ENCODE peak calls at places on chromosomes 13 and 19, in ten cellular contexts. M, O, T, N, X, S, Y, L, P and I are unnamed samples.
A peak's percentile ranks its signal among the peaks of the same experiment; 100 is the strongest.

GRCh38 chr19:7910321-7911161 is 4.1 kb upstream of the TGFBR3L start:
- DNase-seq in P (no peak), O (no peak), Y (no peak), X (no peak), M (no peak), N (no peak), L (no peak), S (peak; percentile 44), T (no peak), I (no peak)

GRCh38 chr13:99087954-99088491 is 110.2 kb upstream of the DOCK9 start:
- DNase-seq in O (peak; percentile 17), S (no peak), T (peak; percentile 39), P (peak; percentile 66), L (no peak), Y (no peak), X (peak; percentile 54), N (peak; percentile 19), M (no peak), I (no peak)

GRCh38 chr13:19860884-19861655 is 2.4 kb downstream of the ZMYM5 start:
- DNase-seq in Y (peak; percentile 62), S (peak; percentile 49), P (peak; percentile 50), O (no peak), N (no peak), M (no peak), X (no peak), L (no peak), T (peak; percentile 6), I (no peak)

GRCh38 chr19:7928741-7929701 is 3.1 kb upstream of the CTXN1 start:
- DNase-seq in Y (peak; percentile 91), X (peak; percentile 79), N (no peak), P (peak; percentile 92), L (no peak), M (peak; percentile 78), O (peak; percentile 62), S (peak; percentile 82), T (peak; percentile 85), I (peak; percentile 89)

GRCh38 chr13:21297452-21297851 is 121.0 kb downstream of the MRPL57 start:
- DNase-seq in T (no peak), O (no peak), Y (peak; percentile 14), N (no peak), P (peak; percentile 46), S (no peak), M (no peak), L (no peak), X (no peak), I (no peak)

GRCh38 chr19:412356-413355 is 3.7 kb upstream of the C2CD4C start:
- DNase-seq in S (peak; percentile 24), X (peak; percentile 70), N (no peak), M (no peak), T (no peak), P (peak; percentile 85), L (no peak), O (peak; percentile 4), Y (peak; percentile 69), I (no peak)

GRCh38 chr13:94139393-94139995 is 340.0 kb downstream of the DCT start:
- DNase-seq in X (no peak), P (no peak), Y (peak; percentile 74), M (no peak), T (no peak), N (no peak), S (no peak), L (no peak), O (no peak), I (no peak)

GRCh38 chr19:35449347-35450043 is 1.4 kb downstream of the FFAR2 start:
- DNase-seq in S (no peak), X (no peak), L (peak; percentile 61), T (no peak), P (no peak), Y (no peak), M (no peak), O (peak; percentile 26), N (no peak), I (no peak)

DNA sequence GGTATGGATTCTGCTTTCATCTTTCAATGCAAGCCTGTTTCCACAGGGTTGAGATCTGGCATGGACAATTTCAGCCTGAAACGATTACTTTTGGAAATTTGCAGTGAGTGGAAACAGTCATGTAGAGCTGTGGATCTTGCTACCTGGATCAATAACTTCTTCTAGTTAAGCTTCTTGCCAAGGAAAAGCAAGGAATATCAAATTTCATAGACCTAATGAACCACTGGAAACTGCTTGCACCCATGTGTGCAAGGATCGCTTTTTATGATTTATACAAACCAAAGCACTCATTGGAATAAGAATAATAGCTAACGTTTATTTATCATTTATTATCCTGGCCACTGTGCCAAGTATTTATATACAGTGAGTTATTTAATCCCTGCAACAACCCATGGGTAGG is 392.8 kb downstream of the KCNRG start:
- DNase-seq in O (no peak), T (no peak), S (no peak), P (no peak), N (no peak), M (no peak), L (no peak), Y (no peak), X (no peak), I (no peak)
- H3K27ac ChIP-seq in O (no peak overlapping the region), T (no peak overlapping the region), S (no peak overlapping the region), P (no peak overlapping the region), N (no peak overlapping the region), M (no peak overlapping the region), L (no peak overlapping the region), Y (no peak overlapping the region), X (no peak overlapping the region), I (no peak overlapping the region)

GRCh38 chr13:79384022-79384610 is 21.9 kb downstream of the RBM26 start:
- DNase-seq in N (peak; percentile 28), P (no peak), O (no peak), M (no peak), Y (no peak), T (no peak), X (no peak), S (no peak), L (no peak), I (no peak)

GRCh38 chr13:79389031-79389430 is 17.0 kb downstream of the RBM26 start:
- DNase-seq in P (no peak), S (no peak), N (no peak), Y (no peak), M (no peak), T (no peak), O (no peak), L (no peak), X (no peak), I (no peak)

GRCh38 chr13:79386125-79386822 is 19.8 kb downstream of the RBM26 start:
- DNase-seq in M (no peak), O (no peak), L (no peak), T (peak; percentile 25), S (no peak), P (no peak), N (no peak), X (no peak), Y (no peak), I (no peak)

GRCh38 chr13:79385694-79386093 is 20.4 kb downstream of the RBM26 start:
- DNase-seq in L (no peak), N (no peak), X (no peak), T (no peak), Y (no peak), S (no peak), M (no peak), P (no peak), O (no peak), I (no peak)

GRCh38 chr13:79387853-79388252 is 18.2 kb downstream of the RBM26 start:
- DNase-seq in O (no peak), P (no peak), N (no peak), X (no peak), S (no peak), L (no peak), Y (peak; percentile 60), T (no peak), M (no peak), I (no peak)
- H3K4me1 ChIP-seq in O (peaks cover 11% of the 10 kb centered on the region), P (peaks cover 6% of the 10 kb centered on the region), N (peaks cover 60% of the 10 kb centered on the region), X (no peaks in the 10 kb centered on the region), S (no peaks in the 10 kb centered on the region), L (peaks cover 3% of the 10 kb centered on the region), Y (peaks cover 5% of the 10 kb centered on the region), T (peaks cover 56% of the 10 kb centered on the region), M (no peaks in the 10 kb centered on the region), I (peaks cover 67% of the 10 kb centered on the region)

GRCh38 chr19:48529156-48529555 is 17.5 kb upstream of the LMTK3 start:
- DNase-seq in P (peak; percentile 55), S (no peak), X (no peak), L (no peak), T (no peak), N (no peak), Y (peak; percentile 49), O (no peak), M (no peak), I (no peak)

GRCh38 chr19:48533770-48534169 is 18.2 kb upstream of the SULT2B1 start:
- DNase-seq in N (no peak), L (no peak), S (no peak), Y (no peak), M (no peak), O (no peak), T (no peak), X (no peak), P (no peak), I (no peak)

GRCh38 chr19:48530044-48530720 is 18.5 kb upstream of the LMTK3 start:
- DNase-seq in M (no peak), N (no peak), T (no peak), O (no peak), Y (no peak), L (no peak), S (no peak), P (no peak), X (no peak), I (no peak)

GRCh38 chr19:48530770-48531169 is 19.1 kb upstream of the LMTK3 start:
- DNase-seq in S (no peak), P (no peak), M (no peak), L (peak; percentile 58), N (no peak), Y (no peak), O (no peak), X (no peak), T (no peak), I (no peak)
- H3K27ac ChIP-seq in S (no peak overlapping the region), P (no peak overlapping the region), M (no peak overlapping the region), L (no peak overlapping the region), N (no peak overlapping the region), Y (no peak overlapping the region), O (no peak overlapping the region), X (no peak overlapping the region), T (no peak overlapping the region), I (no peak overlapping the region)

GRCh38 chr19:41426116-41426841 is 895 bp downstream of the B3GNT8 start:
- DNase-seq in Y (no peak), N (no peak), O (no peak), P (no peak), T (no peak), M (no peak), L (peak; percentile 39), S (no peak), X (no peak), I (no peak)

GRCh38 chr19:41426952-41427646 is at the start of gene B3GNT8:
- DNase-seq in S (peak; percentile 92), Y (peak; percentile 94), M (peak; percentile 79), N (peak; percentile 94), X (peak; percentile 93), L (peak; percentile 96), T (peak; percentile 47), O (peak; percentile 73), P (peak; percentile 96), I (no peak)

GRCh38 chr19:41430907-41431306 is 3.7 kb upstream of the B3GNT8 start:
- DNase-seq in T (no peak), N (no peak), O (no peak), L (no peak), S (no peak), Y (no peak), X (no peak), P (no peak), M (no peak), I (no peak)

GRCh38 chr19:41427647-41428480 is 690 bp upstream of the B3GNT8 start:
- DNase-seq in M (peak; percentile 32), S (no peak), L (peak; percentile 69), X (peak; percentile 39), N (peak; percentile 45), Y (peak; percentile 68), O (peak; percentile 38), P (peak; percentile 82), T (peak; percentile 47), I (peak; percentile 70)

GRCh38 chr19:41428481-41428859 is 1.3 kb upstream of the B3GNT8 start:
- DNase-seq in X (no peak), N (no peak), L (no peak), Y (no peak), T (no peak), M (no peak), P (no peak), S (no peak), O (no peak), I (no peak)
- H3K4me1 ChIP-seq in X (no peaks in the 10 kb centered on the region), N (peaks cover 45% of the 10 kb centered on the region), L (no peaks in the 10 kb centered on the region), Y (peaks cover 3% of the 10 kb centered on the region), T (peaks cover 25% of the 10 kb centered on the region), M (peaks cover 9% of the 10 kb centered on the region), P (peaks cover 4% of the 10 kb centered on the region), S (no peaks in the 10 kb centered on the region), O (peaks cover 9% of the 10 kb centered on the region), I (peaks cover 17% of the 10 kb centered on the region)